ENCODE peak calls at places on chromosomes 4 and X, in five cellular contexts. N is suprapubic skin, G is sigmoid colon, B is transverse colon, I is HepG2. S is an unnamed sample.

GRCh38 chrX:19772306-19772705 is 115.1 kb downstream of the SH3KBP1 start:
- DNase-seq in N (no peak), G (no peak), B (no peak), I (no peak), S (no peak)

GRCh38 chr4:89434364-89434988 is 126.9 kb upstream of the GPRIN3 start:
- DNase-seq in N (no peak), G (no peak), B (no peak), I (no peak), S (no peak)

GRCh38 chr4:32454482-32454881 is 1734.3 kb downstream of the PCDH7 start:
- DNase-seq in N (no peak), G (no peak), B (no peak), I (no peak), S (no peak)

GRCh38 chrX:13955095-13955647 is 74.5 kb downstream of the GEMIN8 start:
- DNase-seq in N (no peak), G (no peak), B (no peak), I (no peak), S (no peak)

GRCh38 chr4:89324671-89325070 is 17.1 kb upstream of the GPRIN3 start:
- DNase-seq in N (no peak), G (no peak), B (no peak), I (no peak), S (no peak)

GRCh38 chr4:68895561-68896198 is 55.9 kb downstream of the UGT2A3 start:
- DNase-seq in N (no peak), G (no peak), B (no peak), I (no peak), S (no peak)

GRCh38 chr4:168432419-168433146 is 47.7 kb downstream of the DDX60L start:
- DNase-seq in N (no peak), G (no peak), B (no peak), I (no peak), S (no peak)

GRCh38 chr4:118772149-118773081 is 63.5 kb downstream of the SEC24D start:
- DNase-seq in N (no peak), G (no peak), B (no peak), I (peak), S (no peak)

GRCh38 chr4:143302526-143302925 is 34.1 kb upstream of the GAB1 start:
- DNase-seq in N (no peak), G (no peak), B (no peak), I (no peak), S (no peak)

GRCh38 chrX:50812995-50813842 is 775 bp downstream of the SHROOM4 start:
- DNase-seq in N (peak), G (peak), B (peak), I (no peak), S (peak)

GRCh38 chr4:115028682-115029385 is 84.6 kb downstream of the NDST4 start:
- DNase-seq in N (no peak), G (no peak), B (no peak), I (no peak), S (no peak)

GRCh38 chr4:143700420-143701352 is at the start of gene FREM3:
- DNase-seq in N (no peak), G (no peak), B (no peak), I (no peak), S (no peak)

GRCh38 chr4:77155631-77156345 is 1.2 kb upstream of the CCNG2 start:
- DNase-seq in N (no peak), G (no peak), B (no peak), I (no peak), S (no peak)

GRCh38 chr4:167234388-167234881 is at the start of gene SPOCK3:
- DNase-seq in N (no peak), G (no peak), B (no peak), I (no peak), S (peak)

GRCh38 chr4:76306882-76307669 is 543 bp downstream of the STBD1 start:
- DNase-seq in N (peak), G (peak), B (peak), I (peak), S (peak)

GRCh38 chr4:83618991-83619390 is 83.1 kb downstream of the GPAT3 start:
- DNase-seq in N (no peak), G (no peak), B (peak), I (no peak), S (peak)

GRCh38 chr4:134024251-134024650 is 177.3 kb downstream of the PABPC4L start:
- DNase-seq in N (no peak), G (no peak), B (no peak), I (peak), S (no peak)

GRCh38 chrX:150364347-150365050 is 1.4 kb downstream of the MAMLD1 start:
- DNase-seq in N (no peak), G (no peak), B (peak), I (no peak), S (peak)

GRCh38 chrX:39813631-39814246 is 284.0 kb downstream of the BCOR start:
- DNase-seq in N (peak), G (peak), B (peak), I (no peak), S (no peak)

GRCh38 chr4:53713296-53713695 is 122.0 kb upstream of the LNX1 start:
- DNase-seq in N (no peak), G (no peak), B (no peak), I (no peak), S (no peak)

GRCh38 chr4:69984030-69984443 is 11.7 kb upstream of the STATH start:
- DNase-seq in N (no peak), G (peak), B (no peak), I (peak), S (no peak)

GRCh38 chrX:102832661-102833060 is 104.4 kb upstream of the RAB40AL start:
- DNase-seq in N (no peak), G (no peak), B (no peak), I (no peak), S (no peak)

GRCh38 chrX:152632445-152633097 is 5.1 kb upstream of the GABRQ start:
- DNase-seq in N (no peak), G (no peak), B (peak), I (peak), S (no peak)

GRCh38 chr4:139137745-139138144 is 39.3 kb downstream of the ELF2 start:
- DNase-seq in N (no peak), G (no peak), B (no peak), I (no peak), S (no peak)

GRCh38 chr4:153448003-153448731 is 18.0 kb upstream of the TMEM131L start:
- DNase-seq in N (no peak), G (no peak), B (no peak), I (no peak), S (no peak)

GRCh38 chr4:126766266-126766665 is 866.5 kb upstream of the INTU start:
- DNase-seq in N (no peak), G (no peak), B (no peak), I (no peak), S (no peak)

GRCh38 chrX:67543818-67544217 is at the start of gene AR:
- DNase-seq in N (peak), G (peak), B (peak), I (no peak), S (peak)

GRCh38 chr4:106048250-106048931 is 153.1 kb downstream of the NPNT start:
- DNase-seq in N (no peak), G (no peak), B (no peak), I (no peak), S (no peak)

GRCh38 chrX:153878969-153879653 is 6.9 kb downstream of the L1CAM start:
- DNase-seq in N (no peak), G (no peak), B (no peak), I (no peak), S (no peak)

GRCh38 chrX:107714196-107714811 is 61.3 kb downstream of the TSC22D3 start:
- DNase-seq in N (peak), G (no peak), B (peak), I (no peak), S (no peak)

GRCh38 chrX:153738056-153738605 is 13.5 kb downstream of the ABCD1 start:
- DNase-seq in N (peak), G (no peak), B (no peak), I (no peak), S (no peak)

GRCh38 chr4:42736538-42736937 is 79.6 kb upstream of the ATP8A1 start:
- DNase-seq in N (no peak), G (no peak), B (no peak), I (no peak), S (no peak)

GRCh38 chr4:74423101-74423500 is 21.8 kb upstream of the AREG start:
- DNase-seq in N (no peak), G (no peak), B (no peak), I (no peak), S (no peak)

GRCh38 chr4:122692641-122693520 is 39.6 kb upstream of the BBS12 start:
- DNase-seq in N (no peak), G (no peak), B (no peak), I (no peak), S (no peak)

GRCh38 chrX:38664285-38664684 is 102.9 kb downstream of the TSPAN7 start:
- DNase-seq in N (no peak), G (no peak), B (no peak), I (peak), S (no peak)

GRCh38 chr4:96786306-96786705 is 946.4 kb downstream of the PDHA2 start:
- DNase-seq in N (no peak), G (no peak), B (no peak), I (no peak), S (no peak)

GRCh38 chr4:7539186-7539585 is 104.5 kb upstream of the PSAPL1 start:
- DNase-seq in N (no peak), G (no peak), B (no peak), I (no peak), S (no peak)
- H3K4me3 ChIP-seq in N (no peak), G (no peak), B (no peak), I (peak), S (no peak)

DNA sequence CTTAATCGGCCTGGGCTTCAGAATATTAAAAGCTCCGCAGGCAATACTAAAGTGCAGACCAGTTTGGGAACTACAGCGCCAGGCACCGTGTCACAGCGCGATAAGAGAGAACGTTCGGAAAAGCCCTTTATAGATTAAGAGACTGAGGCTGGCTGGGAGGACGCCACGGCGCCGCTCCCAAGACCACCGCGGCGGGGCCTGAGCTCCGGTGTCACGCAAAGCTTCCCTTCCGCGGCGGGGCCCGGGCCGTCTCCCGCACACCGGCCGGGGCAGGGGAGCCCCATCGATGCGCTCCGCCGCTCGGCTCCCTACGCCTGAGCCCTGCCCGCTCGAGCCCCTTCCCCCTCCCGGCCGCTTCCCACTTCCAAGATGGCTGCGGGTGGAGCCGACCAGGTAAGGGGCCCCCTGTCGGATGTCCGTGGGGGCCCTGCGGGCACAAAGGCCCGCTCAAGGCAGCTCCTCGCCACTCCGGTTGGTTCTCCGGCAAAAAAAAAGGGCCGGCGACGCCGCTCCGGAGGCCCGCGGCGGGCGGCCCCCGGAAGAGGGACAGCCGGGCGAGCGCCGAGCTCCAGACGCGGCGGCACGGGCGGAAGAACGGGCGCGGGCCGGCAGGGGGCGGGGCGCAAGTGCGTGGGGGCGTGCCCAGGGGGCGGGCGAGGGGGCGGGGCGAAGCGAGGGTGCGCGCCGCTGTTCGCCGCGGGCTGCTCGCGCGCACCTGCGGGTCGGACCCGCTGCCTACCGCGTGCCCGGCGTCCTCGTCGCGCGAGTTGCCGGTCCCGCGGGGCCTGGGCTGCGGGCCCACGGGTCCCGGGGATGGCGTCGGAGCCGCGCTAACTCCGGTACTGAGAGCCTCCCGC is at the start of gene TBC1D14:
- DNase-seq in N (peak), G (peak), B (peak), I (peak), S (peak)
- TF ChIP-seq EP300 in N (no peak), G (no peak), B (no peak), I (no peak), S (no peak)

GRCh38 chr4:78645853-78646757 is 94.5 kb downstream of the ANXA3 start:
- DNase-seq in N (peak), G (peak), B (peak), I (peak), S (no peak)
- TF ChIP-seq POLR2AphosphoS5 in N (no peak), G (peak), B (peak), I (no peak), S (peak)

DNA sequence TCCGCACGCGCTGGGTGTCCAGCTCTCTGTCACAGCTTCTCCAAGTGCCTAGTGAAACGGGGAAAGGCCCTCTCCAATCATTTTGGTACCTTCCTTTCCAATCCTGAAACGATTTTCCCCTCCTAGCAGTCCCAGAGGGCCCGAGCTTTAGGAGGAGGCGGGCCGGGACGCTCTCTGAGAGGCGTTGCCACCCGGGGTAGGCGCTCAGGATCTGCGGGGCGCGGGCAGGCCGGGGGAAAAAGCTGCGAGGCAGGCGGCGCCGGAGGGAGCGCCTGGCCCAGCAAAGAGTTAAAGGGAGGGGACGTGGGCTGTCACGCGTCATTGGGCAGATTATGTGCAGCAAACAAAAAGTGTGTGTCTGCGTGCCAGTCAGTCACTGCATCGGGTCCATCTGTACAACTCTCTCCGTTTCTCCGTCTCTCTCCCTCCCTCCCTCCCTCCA is at the start of gene PRDM8:
- DNase-seq in N (no peak), G (peak), B (no peak), I (no peak), S (no peak)
- H3K4me3 ChIP-seq in N (peak), G (peak), B (no peak), I (no peak), S (peak)

GRCh38 chr4:86939123-86939522 is 4.3 kb downstream of the AFF1 start:
- DNase-seq in N (no peak), G (no peak), B (no peak), I (no peak), S (no peak)

GRCh38 chr4:86934147-86934771 is 552 bp upstream of the AFF1 start:
- DNase-seq in N (no peak), G (no peak), B (peak), I (no peak), S (no peak)

GRCh38 chr4:86935833-86936721 is 1.3 kb downstream of the AFF1 start:
- DNase-seq in N (peak), G (peak), B (peak), I (peak), S (peak)

GRCh38 chr4:86935499-86935832 is 655 bp downstream of the AFF1 start:
- DNase-seq in N (peak), G (no peak), B (no peak), I (no peak), S (peak)

DNA sequence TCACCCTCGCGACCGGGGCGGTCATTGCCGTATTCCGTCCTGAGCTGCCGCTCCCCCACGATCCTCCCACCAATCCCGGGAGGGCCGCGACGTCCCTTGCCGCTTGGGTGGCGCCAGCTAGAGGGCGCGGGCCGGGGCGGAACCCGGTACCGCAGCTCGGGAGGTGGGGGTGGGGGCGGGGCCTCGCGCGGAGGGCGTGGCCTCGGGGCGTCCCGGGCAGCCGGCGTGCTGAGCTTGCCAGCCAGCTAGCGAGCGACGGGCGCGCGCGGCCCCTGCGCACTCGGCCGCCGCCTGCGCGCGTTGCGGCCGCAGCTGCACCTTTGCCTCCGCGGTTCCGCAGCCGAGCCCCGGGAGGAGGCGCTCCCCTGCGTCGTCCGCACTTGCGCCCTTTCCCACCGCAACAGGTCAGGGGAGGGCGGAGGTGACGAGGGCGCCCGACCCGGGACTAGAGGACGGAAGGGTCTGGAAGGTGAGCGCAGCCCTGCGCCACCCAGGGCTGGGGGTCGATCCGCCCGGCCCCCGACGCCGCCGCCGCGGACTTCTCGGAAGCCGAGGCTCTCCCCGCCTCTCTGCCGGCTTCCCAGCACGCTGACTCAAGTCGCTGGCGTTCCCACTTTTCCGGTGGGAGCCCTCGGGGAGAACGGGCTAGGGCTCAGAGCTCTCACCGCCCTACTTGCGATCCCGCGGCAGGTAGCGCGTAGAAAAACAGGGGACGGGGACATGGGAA is at the start of gene AFF1:
- DNase-seq in N (peak), G (peak), B (peak), I (peak), S (peak)
- TF ChIP-seq EP300 in N (no peak), G (no peak), B (no peak), I (no peak), S (peak)

GRCh38 chrX:117522725-117523700 is 593.6 kb downstream of the KLHL13 start:
- DNase-seq in N (no peak), G (no peak), B (no peak), I (no peak), S (no peak)
- TF ChIP-seq POLR2AphosphoS5 in N (no peak), G (no peak), B (no peak), I (no peak), S (no peak)

DNA sequence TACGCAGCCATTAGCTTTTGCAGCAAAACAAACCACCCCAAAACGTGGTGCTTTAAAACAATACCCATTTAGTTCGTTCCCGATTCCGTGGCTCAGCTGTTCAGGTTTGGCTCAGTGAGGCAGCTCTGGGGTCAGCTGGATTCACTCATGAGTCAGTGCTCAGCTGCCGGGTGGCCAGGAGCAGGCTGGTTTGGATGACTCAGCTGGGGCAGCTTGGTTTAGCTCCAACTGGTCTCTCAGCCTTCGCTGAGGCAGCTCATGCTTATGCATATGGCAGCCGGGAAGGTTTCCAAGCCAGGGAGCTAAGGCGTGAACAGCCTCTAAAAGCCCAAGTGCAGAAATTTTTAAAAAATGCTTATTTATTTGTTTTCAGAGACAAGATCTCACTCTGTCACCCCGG is 13.3 kb upstream of the CD99 start:
- DNase-seq in N (peak), G (peak), B (peak), I (no peak), S (peak)
- H3K4me3 ChIP-seq in N (no peak), G (no peak), B (no peak), I (no peak), S (no peak)